ENCODE peak calls at places on chromosomes 1 and 21, in ten cellular contexts. One of them, this sample, is unnamed.

GRCh38 chr1:200226268-200226968 is 183.4 kb downstream of the ZNF281 start:
- DNase-seq in body of pancreas: peak; percentile 10
- DNase-seq in heart right ventricle: no peak
- DNase-seq in kidney: no peak
- DNase-seq in CD8-positive, alpha-beta T cell: no peak
- DNase-seq in OCI-LY7: peak; percentile 22
- DNase-seq in heart left ventricle: no peak
- DNase-seq in H1: no peak
- DNase-seq in psoas muscle: no peak
- DNase-seq in tibial artery: no peak
- DNase-seq in this sample: no peak

GRCh38 chr1:203204776-203205175 is 18.3 kb upstream of the CHI3L1 start:
- DNase-seq in body of pancreas: no peak
- DNase-seq in heart right ventricle: no peak
- DNase-seq in kidney: no peak
- DNase-seq in CD8-positive, alpha-beta T cell: no peak
- DNase-seq in OCI-LY7: no peak
- DNase-seq in heart left ventricle: no peak
- DNase-seq in H1: no peak
- DNase-seq in psoas muscle: no peak
- DNase-seq in tibial artery: no peak
- DNase-seq in this sample: no peak

GRCh38 chr1:64361974-64362373 is 108.0 kb upstream of the CACHD1 start:
- DNase-seq in body of pancreas: no peak
- DNase-seq in heart right ventricle: no peak
- DNase-seq in kidney: no peak
- DNase-seq in CD8-positive, alpha-beta T cell: no peak
- DNase-seq in OCI-LY7: no peak
- DNase-seq in heart left ventricle: no peak
- DNase-seq in H1: no peak
- DNase-seq in psoas muscle: no peak
- DNase-seq in tibial artery: no peak
- DNase-seq in this sample: no peak

GRCh38 chr1:34778381-34778780 is 2.6 kb upstream of the GJB3 start:
- DNase-seq in body of pancreas: no peak
- DNase-seq in heart right ventricle: no peak
- DNase-seq in kidney: no peak
- DNase-seq in CD8-positive, alpha-beta T cell: no peak
- DNase-seq in OCI-LY7: no peak
- DNase-seq in heart left ventricle: no peak
- DNase-seq in H1: no peak
- DNase-seq in psoas muscle: no peak
- DNase-seq in tibial artery: no peak
- DNase-seq in this sample: no peak

GRCh38 chr1:232891116-232891515 is 59.3 kb upstream of the NTPCR start:
- DNase-seq in body of pancreas: no peak
- DNase-seq in heart right ventricle: no peak
- DNase-seq in kidney: no peak
- DNase-seq in CD8-positive, alpha-beta T cell: no peak
- DNase-seq in OCI-LY7: no peak
- DNase-seq in heart left ventricle: no peak
- DNase-seq in H1: no peak
- DNase-seq in psoas muscle: no peak
- DNase-seq in tibial artery: no peak
- DNase-seq in this sample: no peak

GRCh38 chr1:64745986-64746940 is 1.4 kb downstream of the RAVER2 start:
- DNase-seq in body of pancreas: no peak
- DNase-seq in heart right ventricle: no peak
- DNase-seq in kidney: no peak
- DNase-seq in CD8-positive, alpha-beta T cell: peak; percentile 39
- DNase-seq in OCI-LY7: no peak
- DNase-seq in heart left ventricle: no peak
- DNase-seq in H1: no peak
- DNase-seq in psoas muscle: no peak
- DNase-seq in tibial artery: no peak
- DNase-seq in this sample: no peak

GRCh38 chr1:10906866-10907519 is 105.5 kb upstream of the TARDBP start:
- DNase-seq in body of pancreas: no peak
- DNase-seq in heart right ventricle: no peak
- DNase-seq in kidney: peak; percentile 72
- DNase-seq in CD8-positive, alpha-beta T cell: no peak
- DNase-seq in OCI-LY7: no peak
- DNase-seq in heart left ventricle: no peak
- DNase-seq in H1: no peak
- DNase-seq in psoas muscle: no peak
- DNase-seq in tibial artery: no peak
- DNase-seq in this sample: no peak

GRCh38 chr21:35764077-35764476 is 296.2 kb downstream of the SETD4 start:
- DNase-seq in body of pancreas: no peak
- DNase-seq in heart right ventricle: no peak
- DNase-seq in kidney: no peak
- DNase-seq in CD8-positive, alpha-beta T cell: no peak
- DNase-seq in OCI-LY7: no peak
- DNase-seq in heart left ventricle: no peak
- DNase-seq in H1: no peak
- DNase-seq in psoas muscle: no peak
- DNase-seq in tibial artery: no peak
- DNase-seq in this sample: no peak

GRCh38 chr1:156766288-156767100 is 841 bp upstream of the PRCC start:
- DNase-seq in body of pancreas: no peak
- DNase-seq in heart right ventricle: no peak
- DNase-seq in kidney: no peak
- DNase-seq in CD8-positive, alpha-beta T cell: no peak
- DNase-seq in OCI-LY7: no peak
- DNase-seq in heart left ventricle: no peak
- DNase-seq in H1: no peak
- DNase-seq in psoas muscle: no peak
- DNase-seq in tibial artery: no peak
- DNase-seq in this sample: no peak

GRCh38 chr1:63868220-63868897 is 94.5 kb downstream of the ROR1 start:
- DNase-seq in body of pancreas: no peak
- DNase-seq in heart right ventricle: no peak
- DNase-seq in kidney: no peak
- DNase-seq in CD8-positive, alpha-beta T cell: no peak
- DNase-seq in OCI-LY7: peak; percentile 24
- DNase-seq in heart left ventricle: no peak
- DNase-seq in H1: no peak
- DNase-seq in psoas muscle: no peak
- DNase-seq in tibial artery: peak; percentile 32
- DNase-seq in this sample: no peak

GRCh38 chr1:184457500-184457899 is 70.7 kb downstream of the C1orf21 start:
- DNase-seq in body of pancreas: no peak
- DNase-seq in heart right ventricle: no peak
- DNase-seq in kidney: no peak
- DNase-seq in CD8-positive, alpha-beta T cell: no peak
- DNase-seq in OCI-LY7: no peak
- DNase-seq in heart left ventricle: no peak
- DNase-seq in H1: no peak
- DNase-seq in psoas muscle: no peak
- DNase-seq in tibial artery: no peak
- DNase-seq in this sample: no peak

GRCh38 chr1:18110968-18111367 is 3.4 kb downstream of the IGSF21 start:
- DNase-seq in body of pancreas: no peak
- DNase-seq in heart right ventricle: no peak
- DNase-seq in kidney: peak; percentile 65
- DNase-seq in CD8-positive, alpha-beta T cell: no peak
- DNase-seq in OCI-LY7: no peak
- DNase-seq in heart left ventricle: no peak
- DNase-seq in H1: peak; percentile 83
- DNase-seq in psoas muscle: no peak
- DNase-seq in tibial artery: no peak
- DNase-seq in this sample: no peak

GRCh38 chr1:180646547-180646946 is 14.7 kb downstream of the XPR1 start:
- DNase-seq in body of pancreas: no peak
- DNase-seq in heart right ventricle: no peak
- DNase-seq in kidney: no peak
- DNase-seq in CD8-positive, alpha-beta T cell: no peak
- DNase-seq in OCI-LY7: no peak
- DNase-seq in heart left ventricle: no peak
- DNase-seq in H1: no peak
- DNase-seq in psoas muscle: no peak
- DNase-seq in tibial artery: no peak
- DNase-seq in this sample: no peak

GRCh38 chr1:2894381-2895041 is 93.0 kb upstream of the TTC34 start:
- DNase-seq in body of pancreas: no peak
- DNase-seq in heart right ventricle: no peak
- DNase-seq in kidney: no peak
- DNase-seq in CD8-positive, alpha-beta T cell: peak; percentile 46
- DNase-seq in OCI-LY7: no peak
- DNase-seq in heart left ventricle: no peak
- DNase-seq in H1: no peak
- DNase-seq in psoas muscle: no peak
- DNase-seq in tibial artery: no peak
- DNase-seq in this sample: no peak
- H3K9me3 ChIP-seq in body of pancreas: no peaks in the 10 kb centered on the region
- H3K9me3 ChIP-seq in heart right ventricle: no peaks in the 10 kb centered on the region
- H3K9me3 ChIP-seq in kidney: no peaks in the 10 kb centered on the region
- H3K9me3 ChIP-seq in CD8-positive, alpha-beta T cell: no peaks in the 10 kb centered on the region
- H3K9me3 ChIP-seq in OCI-LY7: no peaks in the 10 kb centered on the region
- H3K9me3 ChIP-seq in heart left ventricle: no peaks in the 10 kb centered on the region
- H3K9me3 ChIP-seq in H1: peaks cover 80% of the 10 kb centered on the region
- H3K9me3 ChIP-seq in psoas muscle: no peaks in the 10 kb centered on the region
- H3K9me3 ChIP-seq in tibial artery: no peaks in the 10 kb centered on the region
- H3K9me3 ChIP-seq in this sample: no peaks in the 10 kb centered on the region

GRCh38 chr1:23951646-23952095 is 8.0 kb upstream of the PNRC2 start:
- DNase-seq in body of pancreas: no peak
- DNase-seq in heart right ventricle: no peak
- DNase-seq in kidney: peak; percentile 77
- DNase-seq in CD8-positive, alpha-beta T cell: no peak
- DNase-seq in OCI-LY7: no peak
- DNase-seq in heart left ventricle: no peak
- DNase-seq in H1: no peak
- DNase-seq in psoas muscle: no peak
- DNase-seq in tibial artery: peak; percentile 49
- DNase-seq in this sample: no peak
- H3K27ac ChIP-seq in body of pancreas: peak overlapping the region; percentile 1
- H3K27ac ChIP-seq in heart right ventricle: no peak overlapping the region
- H3K27ac ChIP-seq in kidney: no peak overlapping the region
- H3K27ac ChIP-seq in CD8-positive, alpha-beta T cell: no peak overlapping the region
- H3K27ac ChIP-seq in OCI-LY7: no peak overlapping the region
- H3K27ac ChIP-seq in heart left ventricle: no peak overlapping the region
- H3K27ac ChIP-seq in H1: no peak overlapping the region
- H3K27ac ChIP-seq in psoas muscle: no peak overlapping the region
- H3K27ac ChIP-seq in tibial artery: peak overlapping the region; percentile 18
- H3K27ac ChIP-seq in this sample: no peak overlapping the region

DNA sequence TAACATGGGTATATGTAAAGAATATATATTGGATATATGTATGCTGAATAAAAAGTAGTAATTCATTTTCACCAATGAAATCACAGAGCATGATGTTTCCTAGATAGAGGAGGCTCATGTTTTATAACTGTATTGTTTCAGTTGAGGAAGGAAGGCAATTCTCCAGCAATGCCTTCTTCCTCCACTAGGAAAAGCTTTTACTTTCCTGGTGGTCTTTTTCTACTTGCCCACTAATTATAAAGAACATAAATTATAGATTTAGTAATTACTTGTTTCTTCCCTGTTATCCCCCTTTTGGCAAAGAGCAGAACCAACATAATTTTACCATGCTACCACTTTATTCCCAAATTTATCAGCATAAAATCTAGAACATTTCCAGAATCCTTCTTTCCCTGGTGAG is 159.0 kb downstream of the PLA2G4A start:
- DNase-seq in body of pancreas: no peak
- DNase-seq in heart right ventricle: no peak
- DNase-seq in kidney: no peak
- DNase-seq in CD8-positive, alpha-beta T cell: no peak
- DNase-seq in OCI-LY7: no peak
- DNase-seq in heart left ventricle: no peak
- DNase-seq in H1: no peak
- DNase-seq in psoas muscle: no peak
- DNase-seq in tibial artery: no peak
- DNase-seq in this sample: no peak
- TF ChIP-seq CTCF in body of pancreas: no peak
- TF ChIP-seq CTCF in heart right ventricle: no peak
- TF ChIP-seq CTCF in kidney: no peak
- TF ChIP-seq CTCF in CD8-positive, alpha-beta T cell: no peak
- TF ChIP-seq CTCF in OCI-LY7: no peak
- TF ChIP-seq CTCF in heart left ventricle: no peak
- TF ChIP-seq CTCF in H1: no peak
- TF ChIP-seq CTCF in psoas muscle: no peak
- TF ChIP-seq CTCF in tibial artery: no peak
- TF ChIP-seq CTCF in this sample: no peak

GRCh38 chr1:49824261-49824660 is 199.5 kb downstream of the AGBL4 start:
- DNase-seq in body of pancreas: no peak
- DNase-seq in heart right ventricle: no peak
- DNase-seq in kidney: no peak
- DNase-seq in CD8-positive, alpha-beta T cell: no peak
- DNase-seq in OCI-LY7: no peak
- DNase-seq in heart left ventricle: no peak
- DNase-seq in H1: no peak
- DNase-seq in psoas muscle: no peak
- DNase-seq in tibial artery: no peak
- DNase-seq in this sample: no peak
- H3K9me3 ChIP-seq in body of pancreas: no peaks in the 10 kb centered on the region
- H3K9me3 ChIP-seq in heart right ventricle: no peaks in the 10 kb centered on the region
- H3K9me3 ChIP-seq in kidney: no peaks in the 10 kb centered on the region
- H3K9me3 ChIP-seq in CD8-positive, alpha-beta T cell: no peaks in the 10 kb centered on the region
- H3K9me3 ChIP-seq in OCI-LY7: no peaks in the 10 kb centered on the region
- H3K9me3 ChIP-seq in heart left ventricle: peaks cover 4% of the 10 kb centered on the region
- H3K9me3 ChIP-seq in H1: peaks cover 65% of the 10 kb centered on the region
- H3K9me3 ChIP-seq in psoas muscle: peaks cover 2% of the 10 kb centered on the region
- H3K9me3 ChIP-seq in tibial artery: no peaks in the 10 kb centered on the region
- H3K9me3 ChIP-seq in this sample: no peaks in the 10 kb centered on the region

GRCh38 chr1:41629136-41629535 is 144.7 kb upstream of the EDN2 start:
- DNase-seq in body of pancreas: no peak
- DNase-seq in heart right ventricle: no peak
- DNase-seq in kidney: no peak
- DNase-seq in CD8-positive, alpha-beta T cell: no peak
- DNase-seq in OCI-LY7: no peak
- DNase-seq in heart left ventricle: no peak
- DNase-seq in H1: no peak
- DNase-seq in psoas muscle: no peak
- DNase-seq in tibial artery: no peak
- DNase-seq in this sample: no peak
- H3K27ac ChIP-seq in body of pancreas: no peak overlapping the region
- H3K27ac ChIP-seq in heart right ventricle: no peak overlapping the region
- H3K27ac ChIP-seq in kidney: no peak overlapping the region
- H3K27ac ChIP-seq in CD8-positive, alpha-beta T cell: no peak overlapping the region
- H3K27ac ChIP-seq in OCI-LY7: no peak overlapping the region
- H3K27ac ChIP-seq in heart left ventricle: no peak overlapping the region
- H3K27ac ChIP-seq in H1: no peak overlapping the region
- H3K27ac ChIP-seq in psoas muscle: no peak overlapping the region
- H3K27ac ChIP-seq in tibial artery: no peak overlapping the region
- H3K27ac ChIP-seq in this sample: no peak overlapping the region

GRCh38 chr1:42456010-42456753 is at the start of the genes PPCS and ZMYND12:
- DNase-seq in body of pancreas: peak; percentile 94
- DNase-seq in heart right ventricle: peak; percentile 93
- DNase-seq in kidney: peak; percentile 95
- DNase-seq in CD8-positive, alpha-beta T cell: peak; percentile 95
- DNase-seq in OCI-LY7: peak; percentile 86
- DNase-seq in heart left ventricle: peak; percentile 90
- DNase-seq in H1: peak; percentile 86
- DNase-seq in psoas muscle: peak; percentile 92
- DNase-seq in tibial artery: peak; percentile 87
- DNase-seq in this sample: peak; percentile 68
- TF ChIP-seq CTCF in body of pancreas: peak; percentile 53
- TF ChIP-seq CTCF in heart right ventricle: no peak
- TF ChIP-seq CTCF in kidney: no peak
- TF ChIP-seq CTCF in CD8-positive, alpha-beta T cell: peak; percentile 34
- TF ChIP-seq CTCF in OCI-LY7: no peak
- TF ChIP-seq CTCF in heart left ventricle: no peak
- TF ChIP-seq CTCF in H1: no peak
- TF ChIP-seq CTCF in psoas muscle: no peak
- TF ChIP-seq CTCF in tibial artery: peak; percentile 13
- TF ChIP-seq CTCF in this sample: no peak